ENCODE peak calls at places on chromosomes 7 and 10, in four cellular contexts. H is thoracic aorta, R is BE2C, I is lung. T is an unnamed sample.

GRCh38 chr7:76262683-76263402 is 39.6 kb upstream of the HSPB1 start:
- DNase-seq in R (peak; percentile 87), H (no peak), I (peak; percentile 53), T (no peak)

GRCh38 chr10:63466168-63466935 is 575 bp upstream of the JMJD1C start:
- DNase-seq in I (no peak), R (peak; percentile 50), H (no peak), T (peak; percentile 40)

GRCh38 chr7:32161708-32162107 is 91.5 kb upstream of the PDE1C start:
- DNase-seq in R (no peak), I (no peak), H (no peak), T (no peak)

GRCh38 chr10:90437452-90437851 is 420.4 kb downstream of the HTR7 start:
- DNase-seq in H (no peak), I (no peak), R (no peak), T (no peak)

GRCh38 chr7:114310344-114311118 is 104.1 kb upstream of the FOXP2 start:
- DNase-seq in H (no peak), R (no peak), I (no peak), T (no peak)

GRCh38 chr7:130386876-130387275 is 6.6 kb downstream of the CPA1 start:
- DNase-seq in H (no peak), I (no peak), R (no peak), T (no peak)

GRCh38 chr10:42801135-42801534 is 18.5 kb downstream of the BMS1 start:
- DNase-seq in H (no peak), R (no peak), I (no peak), T (no peak)

GRCh38 chr10:86665868-86666267 is 2.4 kb upstream of the LDB3 start:
- DNase-seq in I (no peak), R (peak; percentile 80), H (no peak), T (no peak)

GRCh38 chr10:128605180-128605579 is 479.0 kb upstream of the MKI67 start:
- DNase-seq in R (no peak), H (no peak), I (no peak), T (no peak)

GRCh38 chr7:132109768-132110167 is 466.5 kb downstream of the PLXNA4 start:
- DNase-seq in H (no peak), I (no peak), R (no peak), T (no peak)

GRCh38 chr7:55202150-55202913 is 162.8 kb upstream of the LANCL2 start:
- DNase-seq in R (no peak), H (no peak), I (no peak), T (no peak)

GRCh38 chr7:40428421-40428820 is 293.6 kb downstream of the SUGCT start:
- DNase-seq in R (no peak), I (no peak), H (no peak), T (no peak)

GRCh38 chr7:48158404-48158803 is 12.9 kb upstream of the ABCA13 start:
- DNase-seq in H (no peak), R (no peak), I (no peak), T (no peak)

GRCh38 chr7:143258830-143259229 is 4.4 kb upstream of the GSTK1 start:
- DNase-seq in I (no peak), H (no peak), R (no peak), T (no peak)

GRCh38 chr7:74252893-74253292 is 1.3 kb downstream of the RFC2 start:
- DNase-seq in H (no peak), R (no peak), I (no peak), T (peak; percentile 37)

GRCh38 chr7:23547662-23548061 is 15.9 kb upstream of the TRA2A start:
- DNase-seq in R (no peak), I (no peak), H (no peak), T (no peak)

GRCh38 chr7:82313269-82313668 is 130.3 kb downstream of the CACNA2D1 start:
- DNase-seq in I (no peak), R (no peak), H (no peak), T (no peak)

GRCh38 chr7:73602721-73603651 is 21.3 kb downstream of the MLXIPL start:
- DNase-seq in H (no peak), R (no peak), I (no peak), T (no peak)

GRCh38 chr10:6070647-6071046 is 8.5 kb upstream of the IL2RA start:
- DNase-seq in H (no peak), R (no peak), I (no peak), T (no peak)

GRCh38 chr7:7178906-7179305 is 3.4 kb upstream of the C1GALT1 start:
- DNase-seq in I (no peak), H (no peak), R (no peak), T (no peak)

GRCh38 chr7:29398011-29398410 is 165.6 kb upstream of the PRR15 start:
- DNase-seq in R (no peak), H (no peak), I (no peak), T (no peak)

GRCh38 chr7:87231715-87232114 is 12.2 kb upstream of the TMEM243 start:
- DNase-seq in I (no peak), H (no peak), R (no peak), T (no peak)

GRCh38 chr10:45229823-45230222 is 85.6 kb downstream of the OR13A1 start:
- DNase-seq in R (no peak), H (no peak), I (no peak), T (no peak)

GRCh38 chr7:105589221-105590077 is 8.2 kb upstream of the EFCAB10 start:
- DNase-seq in R (peak; percentile 72), I (peak; percentile 40), H (no peak), T (peak; percentile 18)

GRCh38 chr10:86693721-86694369 is 25.5 kb downstream of the LDB3 start:
- DNase-seq in R (peak; percentile 46), I (peak; percentile 46), H (no peak), T (no peak)

GRCh38 chr10:11424456-11425287 is 186.8 kb downstream of the USP6NL start:
- DNase-seq in R (peak; percentile 56), H (no peak), I (peak; percentile 42), T (no peak)

GRCh38 chr7:148575640-148576411 is 14.7 kb upstream of the C7orf33 start:
- DNase-seq in R (peak; percentile 64), I (peak; percentile 64), H (peak; percentile 28), T (peak; percentile 40)

GRCh38 chr7:18471476-18472160 is 23.9 kb upstream of the HDAC9 start:
- DNase-seq in I (no peak), R (peak; percentile 35), H (no peak), T (no peak)

GRCh38 chr10:83908987-83909386 is 230.3 kb upstream of the GHITM start:
- DNase-seq in R (no peak), I (no peak), H (no peak), T (no peak)

GRCh38 chr10:86265877-86266259 is 100.7 kb downstream of the GRID1 start:
- DNase-seq in I (no peak), R (no peak), H (no peak), T (no peak)

GRCh38 chr7:112201421-112201820 is 4.8 kb downstream of the DOCK4 start:
- DNase-seq in R (no peak), I (no peak), H (no peak), T (no peak)

GRCh38 chr7:29884399-29885272 is 78.3 kb downstream of the WIPF3 start:
- DNase-seq in H (no peak), R (peak; percentile 46), I (peak; percentile 41), T (no peak)

GRCh38 chr7:151409555-151410404 is at the start of gene WDR86:
- DNase-seq in R (no peak), I (no peak), H (no peak), T (no peak)

GRCh38 chr10:14220026-14220425 is 110.7 kb downstream of the FRMD4A start:
- DNase-seq in R (no peak), I (no peak), H (no peak), T (no peak)

GRCh38 chr10:61941202-61941651 is 39.7 kb downstream of the ARID5B start:
- DNase-seq in R (no peak), I (no peak), H (no peak), T (no peak)

GRCh38 chr10:133117688-133118071 is 30.0 kb downstream of the ADGRA1 start:
- DNase-seq in R (no peak), I (no peak), H (no peak), T (peak; percentile 89)
- H3K9me3 ChIP-seq in R (no peaks in the 10 kb centered on the region), I (no peaks in the 10 kb centered on the region), H (no peaks in the 10 kb centered on the region), T (no peaks in the 10 kb centered on the region)

DNA sequence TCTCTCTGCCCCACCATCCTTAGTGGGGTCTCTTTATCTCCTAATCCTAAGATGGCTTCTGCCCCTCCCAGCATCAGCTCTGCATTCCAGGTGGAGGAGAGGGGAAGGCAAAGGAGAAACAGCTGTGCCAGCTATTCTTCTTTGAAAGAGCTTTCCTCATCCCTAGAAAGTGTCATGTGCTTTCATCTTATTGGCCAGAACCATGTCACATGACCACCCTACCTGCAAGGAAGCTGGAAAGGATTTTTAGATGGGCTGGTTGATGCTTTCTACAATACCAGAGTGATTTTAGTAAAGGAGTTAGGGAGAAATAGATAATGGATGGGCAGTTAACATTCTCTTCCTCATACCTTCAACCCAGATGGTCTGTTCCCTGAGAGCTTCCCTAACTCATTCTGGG is 141.1 kb downstream of the INSYN2A start:
- DNase-seq in R (no peak), I (no peak), H (no peak), T (no peak)
- H3K36me3 ChIP-seq in R (no peaks in the 10 kb centered on the region), I (peaks cover 14% of the 10 kb centered on the region), H (peaks cover 11% of the 10 kb centered on the region), T (peaks cover 7% of the 10 kb centered on the region)

DNA sequence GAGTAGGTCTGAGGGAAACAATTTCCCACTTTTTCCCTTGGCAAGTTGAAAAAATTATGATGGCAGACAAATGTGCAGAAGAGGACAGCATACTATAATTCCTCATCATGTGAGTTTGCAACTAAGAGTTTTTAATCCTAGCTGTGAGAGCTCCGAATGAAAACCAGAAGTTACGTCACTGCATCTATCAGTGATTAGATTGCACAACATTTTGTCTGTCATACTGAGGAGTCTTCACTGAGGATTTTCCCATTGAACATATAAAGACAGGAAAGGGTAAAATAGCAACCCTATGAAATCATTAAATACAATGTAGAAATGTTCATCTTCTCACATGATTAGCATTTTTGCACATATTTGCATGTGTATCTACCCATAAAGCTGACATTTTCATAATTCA is 45.8 kb downstream of the ZNF736 start:
- DNase-seq in H (no peak), R (no peak), I (no peak), T (no peak)
- H3K9me3 ChIP-seq in H (peaks cover 52% of the 10 kb centered on the region), R (no peaks in the 10 kb centered on the region), I (peaks cover 24% of the 10 kb centered on the region), T (no peaks in the 10 kb centered on the region)

DNA sequence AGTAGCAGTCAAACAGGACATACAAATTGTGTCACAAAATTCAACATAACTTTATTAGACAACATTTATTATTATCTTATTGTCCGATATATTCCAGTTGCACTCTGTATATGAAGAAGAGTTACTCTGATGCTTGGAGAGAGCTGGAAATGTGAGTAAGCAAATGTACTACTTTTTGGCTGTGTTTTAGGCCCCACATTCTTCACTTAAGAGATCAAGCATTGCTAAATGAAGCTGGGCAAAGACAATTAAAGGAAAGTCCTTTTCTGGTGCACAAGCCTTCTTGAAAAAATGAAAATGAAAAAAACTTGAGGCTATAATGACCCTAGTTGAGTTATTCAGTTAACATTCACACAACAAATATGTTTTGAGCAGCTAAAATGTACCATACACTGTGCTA is 26.1 kb downstream of the MYPN start:
- DNase-seq in R (no peak), H (no peak), I (no peak), T (no peak)
- H3K36me3 ChIP-seq in R (no peaks in the 10 kb centered on the region), H (no peaks in the 10 kb centered on the region), I (no peaks in the 10 kb centered on the region), T (no peaks in the 10 kb centered on the region)

GRCh38 chr7:98697083-98697482 is 80.0 kb downstream of the NPTX2 start:
- DNase-seq in I (no peak), R (no peak), H (no peak), T (no peak)
- H3K9me3 ChIP-seq in I (peaks cover 3% of the 10 kb centered on the region), R (no peaks in the 10 kb centered on the region), H (peaks cover 10% of the 10 kb centered on the region), T (peaks cover 11% of the 10 kb centered on the region)

GRCh38 chr7:100812729-100813128 is 14.6 kb downstream of the EPHB4 start:
- DNase-seq in R (no peak), I (no peak), H (no peak), T (no peak)
- H3K36me3 ChIP-seq in R (no peaks in the 10 kb centered on the region), I (peaks cover 35% of the 10 kb centered on the region), H (no peaks in the 10 kb centered on the region), T (no peaks in the 10 kb centered on the region)

GRCh38 chr7:71864130-71864529 is 548.0 kb downstream of the CALN1 start:
- DNase-seq in H (no peak), I (no peak), R (no peak), T (no peak)
- H3K9me3 ChIP-seq in H (no peaks in the 10 kb centered on the region), I (no peaks in the 10 kb centered on the region), R (no peaks in the 10 kb centered on the region), T (no peaks in the 10 kb centered on the region)